ENCODE peak calls at places on chromosome 9, in nine cellular contexts. Y, P, W, C, V, S, L, B and J are unnamed samples.

GRCh38 chr9:33263936-33264472 is 504 bp downstream of the BAG1 start:
- DNase-seq in Y (no peak), P (no peak), W (peak), C (no peak), V (peak), S (no peak), L (no peak), B (no peak), J (no peak)

GRCh38 chr9:132869266-132869665 is 8.8 kb downstream of the AK8 start:
- DNase-seq in Y (no peak), P (no peak), W (no peak), C (no peak), V (no peak), S (no peak), L (no peak), B (no peak), J (no peak)

GRCh38 chr9:93122721-93123221 is 11.3 kb downstream of the NINJ1 start:
- DNase-seq in Y (no peak), P (no peak), W (peak), C (no peak), V (no peak), S (no peak), L (no peak), B (no peak), J (no peak)

GRCh38 chr9:132238026-132238972 is 76.4 kb downstream of the NTNG2 start:
- DNase-seq in Y (no peak), P (no peak), W (no peak), C (no peak), V (no peak), S (no peak), L (no peak), B (peak), J (no peak)

GRCh38 chr9:16598316-16598715 is 272.2 kb downstream of the BNC2 start:
- DNase-seq in Y (peak), P (no peak), W (no peak), C (no peak), V (peak), S (no peak), L (no peak), B (no peak), J (no peak)

GRCh38 chr9:16985559-16986348 is 115.3 kb upstream of the BNC2 start:
- DNase-seq in Y (peak), P (no peak), W (no peak), C (no peak), V (no peak), S (peak), L (no peak), B (no peak), J (no peak)

GRCh38 chr9:36880075-36880474 is 154.0 kb downstream of the PAX5 start:
- DNase-seq in Y (no peak), P (no peak), W (no peak), C (no peak), V (no peak), S (no peak), L (no peak), B (no peak), J (no peak)

GRCh38 chr9:105193560-105193959 is 50.9 kb upstream of the SLC44A1 start:
- DNase-seq in Y (no peak), P (no peak), W (no peak), C (no peak), V (no peak), S (no peak), L (no peak), B (no peak), J (no peak)

GRCh38 chr9:123925161-123925560 is 4.8 kb downstream of the DENND1A start:
- DNase-seq in Y (no peak), P (no peak), W (no peak), C (no peak), V (no peak), S (no peak), L (no peak), B (no peak), J (no peak)

GRCh38 chr9:79120533-79121315 is 451.0 kb upstream of the TLE4 start:
- DNase-seq in Y (peak), P (no peak), W (peak), C (no peak), V (no peak), S (no peak), L (no peak), B (no peak), J (no peak)

GRCh38 chr9:114223564-114224246 is 68.4 kb downstream of the COL27A1 start:
- DNase-seq in Y (peak), P (no peak), W (no peak), C (no peak), V (peak), S (no peak), L (no peak), B (peak), J (no peak)

GRCh38 chr9:114355821-114356220 is 26.2 kb downstream of the ORM2 start:
- DNase-seq in Y (no peak), P (no peak), W (no peak), C (no peak), V (no peak), S (no peak), L (no peak), B (no peak), J (no peak)

GRCh38 chr9:35659340-35659739 is 1.2 kb downstream of the CCDC107 start:
- DNase-seq in Y (peak), P (no peak), W (no peak), C (no peak), V (peak), S (no peak), L (no peak), B (no peak), J (no peak)

GRCh38 chr9:77848897-77849296 is 182.7 kb downstream of the GNAQ start:
- DNase-seq in Y (peak), P (peak), W (no peak), C (no peak), V (peak), S (no peak), L (no peak), B (peak), J (no peak)

GRCh38 chr9:27933210-27934062 is 360.2 kb upstream of the C9orf72 start:
- DNase-seq in Y (no peak), P (no peak), W (peak), C (no peak), V (peak), S (no peak), L (no peak), B (no peak), J (no peak)